ENCODE peak calls at places on chromosomes 6 and 20, in seven cellular contexts. Q is uterus, Z is AG09319, U is tibial nerve, M is GM12865, R is fibroblast of pulmonary artery, D is nephron progenitor cell. W is an unnamed sample.

GRCh38 chr6:10205892-10206291 is 209.0 kb downstream of the TFAP2A start:
- DNase-seq in Q (no peak), Z (no peak), U (no peak), M (no peak), R (no peak), D (no peak), W (peak; percentile 15)

GRCh38 chr20:59434950-59435349 is 134.5 kb downstream of the EDN3 start:
- DNase-seq in Q (no peak), Z (no peak), U (no peak), M (no peak), R (no peak), D (no peak), W (no peak)

GRCh38 chr6:47810885-47811284 is 29.1 kb downstream of the OPN5 start:
- DNase-seq in Q (no peak), Z (no peak), U (no peak), M (peak; percentile 2), R (no peak), D (no peak), W (no peak)

GRCh38 chr6:7761047-7761446 is 35.1 kb downstream of the BMP6 start:
- DNase-seq in Q (no peak), Z (peak; percentile 5), U (no peak), M (no peak), R (peak; percentile 54), D (no peak), W (no peak)

GRCh38 chr6:118652051-118652699 is 784 bp upstream of the CEP85L start:
- DNase-seq in Q (no peak), Z (no peak), U (no peak), M (no peak), R (no peak), D (no peak), W (no peak)

GRCh38 chr20:21105429-21106170 is 558 bp downstream of the LINC00237 start:
- DNase-seq in Q (no peak), Z (no peak), U (no peak), M (no peak), R (no peak), D (peak; percentile 38), W (peak; percentile 15)

GRCh38 chr6:47283993-47284392 is 25.7 kb downstream of the TNFRSF21 start:
- DNase-seq in Q (no peak), Z (no peak), U (no peak), M (no peak), R (no peak), D (no peak), W (no peak)

GRCh38 chr6:138105880-138106664 is 1.1 kb downstream of the PERP start:
- DNase-seq in Q (no peak), Z (no peak), U (no peak), M (no peak), R (no peak), D (no peak), W (no peak)

GRCh38 chr6:77015350-77015749 is 447.9 kb downstream of the HTR1B start:
- DNase-seq in Q (no peak), Z (no peak), U (no peak), M (no peak), R (peak; percentile 54), D (no peak), W (no peak)

GRCh38 chr6:93621400-93621799 is 202.0 kb upstream of the EPHA7 start:
- DNase-seq in Q (no peak), Z (no peak), U (no peak), M (no peak), R (no peak), D (no peak), W (no peak)

GRCh38 chr20:20492521-20493334 is 124.8 kb downstream of the INSM1 start:
- DNase-seq in Q (no peak), Z (no peak), U (no peak), M (no peak), R (no peak), D (peak; percentile 17), W (no peak)

GRCh38 chr6:61711849-61712248 is 574.2 kb downstream of the KHDRBS2 start:
- DNase-seq in Q (no peak), Z (no peak), U (no peak), M (no peak), R (no peak), D (peak; percentile 1), W (no peak)

GRCh38 chr6:159633196-159633595 is 59.8 kb downstream of the SOD2 start:
- DNase-seq in Q (no peak), Z (no peak), U (no peak), M (peak; percentile 25), R (peak; percentile 18), D (peak; percentile 7), W (no peak)

GRCh38 chr6:86723729-86724128 is 213.6 kb upstream of the HTR1E start:
- DNase-seq in Q (no peak), Z (no peak), U (no peak), M (no peak), R (no peak), D (no peak), W (no peak)

GRCh38 chr6:170223718-170224693 is 66.9 kb downstream of the DLL1 start:
- DNase-seq in Q (peak; percentile 6), Z (no peak), U (no peak), M (no peak), R (no peak), D (no peak), W (no peak)

DNA sequence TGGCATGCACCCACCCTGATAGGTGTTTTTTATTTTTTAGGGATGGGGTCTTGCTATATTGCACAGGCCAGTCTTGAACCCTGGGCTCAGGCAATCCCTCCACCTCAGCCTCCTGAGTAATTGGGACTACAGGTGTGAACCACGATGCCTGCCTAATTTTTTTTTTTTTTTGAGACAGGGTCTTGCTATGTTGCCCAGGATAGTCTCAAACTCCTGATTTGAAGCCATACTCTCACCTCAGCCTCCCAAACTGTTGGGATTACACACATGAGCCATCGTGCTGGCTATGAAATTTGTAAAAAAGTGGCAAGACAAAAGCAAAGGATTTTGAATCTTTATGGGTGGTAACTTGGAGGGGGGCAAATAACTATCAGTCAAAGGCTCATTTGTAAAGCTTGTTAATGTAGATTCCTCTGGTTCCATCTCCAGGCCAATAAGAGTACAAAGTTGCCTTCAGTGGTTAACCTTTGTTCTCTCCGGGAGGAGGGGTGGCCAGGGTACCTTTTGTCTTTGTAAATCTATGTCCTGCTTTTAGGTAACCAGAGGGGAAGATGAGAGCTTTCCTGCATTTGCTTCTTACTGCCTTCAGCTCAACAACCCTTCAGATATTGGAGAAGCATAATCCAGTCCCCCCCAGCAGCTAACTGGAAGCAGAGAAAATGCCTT is 372.0 kb upstream of the JARID2 start:
- DNase-seq in Q (no peak), Z (no peak), U (no peak), M (no peak), R (no peak), D (no peak), W (no peak)
- TF ChIP-seq CTCF in Q (no peak), Z (no peak), U (no peak), M (no peak), R (no peak), D (no peak), W (no peak)

GRCh38 chr6:40774932-40775331 is 187.8 kb upstream of the LRFN2 start:
- DNase-seq in Q (no peak), Z (no peak), U (no peak), M (peak; percentile 10), R (no peak), D (no peak), W (no peak)
- TF ChIP-seq CTCF in Q (no peak), Z (no peak), U (no peak), M (peak; percentile 31), R (no peak), D (no peak), W (peak; percentile 14)

GRCh38 chr20:32727663-32728062 is 15.6 kb downstream of the COMMD7 start:
- DNase-seq in Q (no peak), Z (peak; percentile 36), U (no peak), M (no peak), R (peak; percentile 65), D (no peak), W (no peak)

GRCh38 chr20:32737371-32738223 is 5.7 kb downstream of the COMMD7 start:
- DNase-seq in Q (no peak), Z (no peak), U (no peak), M (no peak), R (peak; percentile 72), D (no peak), W (no peak)

DNA sequence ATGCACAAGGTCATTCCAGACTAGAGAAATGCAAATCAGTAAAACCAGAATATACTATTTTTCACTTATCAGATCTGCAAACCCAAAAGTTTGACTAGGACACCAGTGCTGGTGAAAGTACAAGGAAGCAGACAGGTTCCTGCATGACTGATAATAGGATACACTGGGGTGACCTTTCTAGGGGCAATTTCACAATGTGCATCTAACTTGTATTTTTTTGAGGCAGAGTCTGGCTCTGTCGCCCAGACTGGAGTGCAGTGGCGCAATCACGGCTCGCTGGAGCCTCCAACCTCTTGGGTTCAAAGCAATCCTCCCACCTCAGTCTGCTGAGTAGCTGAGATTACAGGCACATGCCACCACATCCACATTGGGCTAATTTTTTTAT is 11.4 kb downstream of the COMMD7 start:
- DNase-seq in Q (no peak), Z (no peak), U (no peak), M (no peak), R (peak; percentile 45), D (no peak), W (no peak)
- TF ChIP-seq CTCF in Q (no peak), Z (no peak), U (no peak), M (no peak), R (no peak), D (no peak), W (no peak)

DNA sequence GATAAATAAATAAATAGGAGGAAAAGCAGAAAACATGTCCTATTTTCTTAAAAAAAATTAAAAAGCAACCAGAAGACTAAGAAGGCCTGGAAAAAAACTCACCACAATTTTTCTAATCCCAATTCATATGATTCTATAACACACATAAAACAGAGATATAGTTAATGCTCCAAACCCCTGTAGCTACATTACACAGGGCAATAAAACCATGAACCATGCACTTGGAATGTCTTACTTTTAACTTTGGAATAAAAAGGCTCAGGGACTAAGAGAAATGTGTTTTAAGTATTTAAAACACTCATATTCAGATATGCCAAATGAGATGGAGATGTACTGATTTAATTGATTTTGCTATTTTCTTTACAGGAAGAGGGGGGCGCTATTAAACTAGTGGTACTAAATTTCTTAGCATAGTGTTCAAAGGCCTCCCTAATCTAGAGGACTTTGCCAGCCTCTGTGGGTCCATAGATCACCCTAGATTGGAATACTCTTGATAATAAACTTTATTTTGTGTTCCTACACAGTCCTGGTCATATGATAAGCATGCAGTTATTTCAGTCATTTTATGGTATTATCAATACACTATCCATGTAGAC is 30.3 kb upstream of the GCM1 start:
- DNase-seq in Q (no peak), Z (no peak), U (no peak), M (no peak), R (no peak), D (no peak), W (no peak)
- TF ChIP-seq CTCF in Q (no peak), Z (no peak), U (no peak), M (peak; percentile 5), R (no peak), D (no peak), W (no peak)